ENCODE peak calls at places on chromosome 2, in six cellular contexts. M is IMR-90, S is trophoblast cell, Q is neuronal stem cell, W is mesenchymal stem cell, L is H1. J is an unnamed sample.
A peak's percentile ranks its signal among the peaks of the same experiment; 100 is the strongest.

GRCh38 chr2:200637886-200638285 is 52.1 kb downstream of the AOX1 start:
- DNase-seq in M (no peak), S (no peak), Q (no peak), W (no peak), L (no peak), J (no peak)

GRCh38 chr2:134132487-134132857 is 121.4 kb upstream of the MGAT5 start:
- DNase-seq in M (no peak), S (no peak), Q (no peak), W (no peak), L (no peak), J (no peak)

GRCh38 chr2:237673130-237673921 is 45.9 kb downstream of the LRRFIP1 start:
- DNase-seq in M (peak; percentile 75), S (peak; percentile 86), Q (no peak), W (peak; percentile 78), L (no peak), J (peak; percentile 65)

GRCh38 chr2:40470817-40471809 is 19.2 kb upstream of the SLC8A1 start:
- DNase-seq in M (no peak), S (no peak), Q (no peak), W (no peak), L (no peak), J (no peak)

GRCh38 chr2:120606931-120607330 is 128.7 kb upstream of the GLI2 start:
- DNase-seq in M (no peak), S (no peak), Q (no peak), W (no peak), L (no peak), J (no peak)

GRCh38 chr2:144518744-144519596 is 949 bp downstream of the ZEB2 start:
- DNase-seq in M (no peak), S (peak; percentile 19), Q (no peak), W (no peak), L (no peak), J (no peak)

GRCh38 chr2:230459213-230459612 is 43.2 kb downstream of the SP100 start:
- DNase-seq in M (no peak), S (no peak), Q (no peak), W (no peak), L (no peak), J (no peak)

GRCh38 chr2:65379168-65379672 is 53.2 kb downstream of the SPRED2 start:
- DNase-seq in M (no peak), S (no peak), Q (no peak), W (no peak), L (no peak), J (no peak)

GRCh38 chr2:98334439-98335078 is 11.7 kb upstream of the CNGA3 start:
- DNase-seq in M (peak; percentile 91), S (no peak), Q (no peak), W (peak; percentile 63), L (no peak), J (peak; percentile 46)

GRCh38 chr2:63790913-63791312 is 50.8 kb upstream of the UGP2 start:
- DNase-seq in M (peak; percentile 91), S (peak; percentile 65), Q (no peak), W (peak; percentile 90), L (no peak), J (no peak)

GRCh38 chr2:234454433-234454832 is 42.4 kb downstream of the ARL4C start:
- DNase-seq in M (no peak), S (no peak), Q (no peak), W (no peak), L (no peak), J (no peak)

GRCh38 chr2:53088062-53088461 is 679.5 kb upstream of the CHAC2 start:
- DNase-seq in M (no peak), S (no peak), Q (no peak), W (no peak), L (no peak), J (no peak)

GRCh38 chr2:240324312-240325005 is 111.0 kb upstream of the GPC1 start:
- DNase-seq in M (no peak), S (no peak), Q (no peak), W (no peak), L (no peak), J (no peak)

GRCh38 chr2:144516981-144517824 is 2.7 kb downstream of the ZEB2 start:
- DNase-seq in M (peak; percentile 98), S (peak; percentile 56), Q (no peak), W (peak; percentile 96), L (no peak), J (peak; percentile 52)

GRCh38 chr2:42200534-42201227 is 31.5 kb downstream of the EML4 start:
- DNase-seq in M (peak; percentile 71), S (peak; percentile 51), Q (no peak), W (peak; percentile 18), L (no peak), J (no peak)
- H4K8ac ChIP-seq in M (no peak overlapping the region), S (no peak overlapping the region), Q (no peak overlapping the region), W (no peak overlapping the region), L (no peak overlapping the region), J (no peak overlapping the region)

GRCh38 chr2:139389391-139389790 is 609.2 kb upstream of the NXPH2 start:
- DNase-seq in M (no peak), S (no peak), Q (no peak), W (no peak), L (no peak), J (no peak)

GRCh38 chr2:139394801-139395200 is 614.6 kb upstream of the NXPH2 start:
- DNase-seq in M (no peak), S (no peak), Q (no peak), W (no peak), L (no peak), J (no peak)
- H4K91ac ChIP-seq in M (no peak overlapping the region), S (no peak overlapping the region), Q (no peak overlapping the region), W (no peak overlapping the region), L (no peak overlapping the region), J (no peak overlapping the region)

GRCh38 chr2:174125151-174125550 is 123.2 kb downstream of the OLA1 start:
- DNase-seq in M (no peak), S (no peak), Q (peak; percentile 32), W (no peak), L (no peak), J (no peak)
- H4K8ac ChIP-seq in M (no peak overlapping the region), S (no peak overlapping the region), Q (no peak overlapping the region), W (no peak overlapping the region), L (no peak overlapping the region), J (no peak overlapping the region)

GRCh38 chr2:23618696-23619530 is 233.9 kb downstream of the KLHL29 start:
- DNase-seq in M (peak; percentile 16), S (peak; percentile 15), Q (no peak), W (no peak), L (no peak), J (no peak)

GRCh38 chr2:23617167-23617787 is 232.3 kb downstream of the KLHL29 start:
- DNase-seq in M (peak; percentile 64), S (peak; percentile 40), Q (no peak), W (no peak), L (no peak), J (no peak)

GRCh38 chr2:23617817-23618216 is 232.8 kb downstream of the KLHL29 start:
- DNase-seq in M (no peak), S (no peak), Q (no peak), W (no peak), L (no peak), J (no peak)

GRCh38 chr2:23616630-23617029 is 231.7 kb downstream of the KLHL29 start:
- DNase-seq in M (no peak), S (no peak), Q (no peak), W (no peak), L (no peak), J (no peak)

DNA sequence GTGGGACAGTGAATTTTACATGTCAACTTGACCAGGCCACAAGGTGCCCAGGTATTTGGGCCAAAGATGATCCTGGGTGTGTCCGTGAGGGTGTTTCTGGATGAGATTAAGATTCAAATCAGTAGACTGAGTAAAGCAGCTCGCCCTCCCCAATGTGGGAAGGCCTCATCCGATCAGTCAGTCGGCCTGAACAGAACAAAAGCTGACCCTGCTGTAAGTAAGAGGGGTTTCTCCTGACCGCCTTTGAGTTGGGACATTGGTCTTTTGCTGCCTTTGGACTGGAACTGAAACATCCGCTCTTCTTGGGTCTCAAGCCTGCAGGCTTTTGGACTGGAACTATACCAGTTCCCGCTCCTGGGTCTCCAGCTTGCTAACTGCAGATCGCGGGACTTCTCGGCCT is 233.3 kb downstream of the KLHL29 start:
- DNase-seq in M (no peak), S (no peak), Q (no peak), W (no peak), L (no peak), J (no peak)
- H4K91ac ChIP-seq in M (no peak overlapping the region), S (no peak overlapping the region), Q (no peak overlapping the region), W (no peak overlapping the region), L (no peak overlapping the region), J (no peak overlapping the region)